ENCODE peak calls at places on chromosomes 13 and 19, in six cellular contexts. T is A172; I is GM12865; G is activated naive CD8-positive, alpha-beta T cell treated with anti-CD3 and anti-CD28 coated beads, Interleukin-2, amount 50 U/mL, for 24 hours; W is HS-5; F is amygdala. V is an unnamed sample.

GRCh38 chr19:42657551-42657950 is 62.8 kb upstream of the CEACAM8 start:
- DNase-seq in T (peak; percentile 18), I (no peak), G (no peak), W (peak; percentile 4), F (no peak), V (peak; percentile 12)

GRCh38 chr13:23865065-23865464 is 24.1 kb downstream of the MIPEP start:
- DNase-seq in T (no peak), I (no peak), G (no peak), W (no peak), F (no peak), V (no peak)

GRCh38 chr19:39240421-39240820 is 4.4 kb downstream of the IFNL3 start:
- DNase-seq in T (no peak), I (no peak), G (no peak), W (no peak), F (no peak), V (no peak)

GRCh38 chr13:98352226-98352625 is 175.2 kb upstream of the RNF113B start:
- DNase-seq in T (no peak), I (no peak), G (no peak), W (no peak), F (no peak), V (no peak)

GRCh38 chr19:7923295-7924191 is 2.4 kb downstream of the CTXN1 start:
- DNase-seq in T (no peak), I (no peak), G (no peak), W (no peak), F (peak; percentile 44), V (no peak)

GRCh38 chr19:371501-372160 is 27.0 kb upstream of the MIER2 start:
- DNase-seq in T (no peak), I (no peak), G (no peak), W (no peak), F (no peak), V (no peak)

GRCh38 chr13:24834902-24835510 is 71.0 kb downstream of the RNF17 start:
- DNase-seq in T (no peak), I (peak; percentile 64), G (no peak), W (no peak), F (no peak), V (no peak)

GRCh38 chr13:114142640-114143490 is 10.4 kb upstream of the RASA3 start:
- DNase-seq in T (no peak), I (peak; percentile 65), G (peak; percentile 47), W (no peak), F (no peak), V (no peak)

GRCh38 chr19:50924576-50924975 is 13.4 kb upstream of the KLK4 start:
- DNase-seq in T (no peak), I (no peak), G (no peak), W (no peak), F (no peak), V (no peak)

GRCh38 chr13:98433654-98434053 is 143.3 kb downstream of the STK24 start:
- DNase-seq in T (no peak), I (no peak), G (no peak), W (no peak), F (no peak), V (no peak)

GRCh38 chr19:1507192-1507660 is 5.6 kb downstream of the ADAMTSL5 start:
- DNase-seq in T (no peak), I (no peak), G (no peak), W (no peak), F (no peak), V (no peak)

GRCh38 chr19:53553159-53553558 is 15.2 kb downstream of the ZNF331 start:
- DNase-seq in T (no peak), I (no peak), G (no peak), W (no peak), F (no peak), V (no peak)

GRCh38 chr19:58519087-58519354 is 589 bp downstream of the ZBTB45 start:
- DNase-seq in T (peak; percentile 77), I (peak; percentile 67), G (peak; percentile 63), W (no peak), F (peak; percentile 66), V (peak; percentile 75)